ENCODE peak calls at places on chromosomes 11 and 22, in seven cellular contexts. S is Peyer's patch; K is hypothalamus; O is mucosa of descending colon; U is C1 segment of cervical spinal cord; T is stimulated activated CD8-positive, alpha-beta memory T cell treated with anti-CD3 and anti-CD28 coated beads, Interleukin-2, amount 100 ng/mL, for 48 hours; R is NCI-H2171 treated with DMSO at 0.1 percent for 48 hours. G is an unnamed sample.

GRCh38 chr11:2995893-2996554 is 3.9 kb upstream of the NAP1L4 start:
- DNase-seq in S (no peak), K (no peak), O (no peak), U (no peak), T (no peak), R (no peak), G (peak)

GRCh38 chr22:49960967-49961600 is 512 bp downstream of the PIM3 start:
- DNase-seq in S (peak), K (no peak), O (peak), U (peak), T (no peak), R (no peak), G (peak)

GRCh38 chr11:35420371-35420770 is 1.0 kb upstream of the SLC1A2 start:
- DNase-seq in S (no peak), K (no peak), O (no peak), U (no peak), T (no peak), R (no peak), G (no peak)

GRCh38 chr11:121112498-121113455 is 11.7 kb downstream of the TECTA start:
- DNase-seq in S (peak), K (peak), O (no peak), U (peak), T (peak), R (peak), G (no peak)

GRCh38 chr22:27492566-27493201 is 308.9 kb downstream of the MN1 start:
- DNase-seq in S (no peak), K (no peak), O (no peak), U (no peak), T (no peak), R (no peak), G (no peak)

GRCh38 chr11:113048820-113049555 is 87.8 kb downstream of the NCAM1 start:
- DNase-seq in S (no peak), K (no peak), O (no peak), U (no peak), T (no peak), R (no peak), G (no peak)

GRCh38 chr11:9039194-9039593 is 35.4 kb upstream of the NRIP3 start:
- DNase-seq in S (no peak), K (no peak), O (no peak), U (no peak), T (no peak), R (no peak), G (no peak)

GRCh38 chr11:120215634-120216033 is 4.8 kb downstream of the OAF start:
- DNase-seq in S (no peak), K (no peak), O (peak), U (no peak), T (no peak), R (no peak), G (no peak)

GRCh38 chr11:68741536-68741935 is 9.8 kb downstream of the TESMIN start:
- DNase-seq in S (no peak), K (no peak), O (no peak), U (no peak), T (no peak), R (no peak), G (no peak)

GRCh38 chr22:27041745-27042144 is 384.4 kb downstream of the MIAT start:
- DNase-seq in S (no peak), K (no peak), O (no peak), U (no peak), T (no peak), R (no peak), G (no peak)

GRCh38 chr11:92130432-92130831 is 94.2 kb upstream of the FAT3 start:
- DNase-seq in S (no peak), K (no peak), O (no peak), U (no peak), T (no peak), R (no peak), G (no peak)

GRCh38 chr11:73140213-73141030 is 1.7 kb downstream of the FCHSD2 start:
- DNase-seq in S (no peak), K (peak), O (no peak), U (no peak), T (no peak), R (no peak), G (no peak)

GRCh38 chr22:29312218-29313125 is 3.0 kb downstream of the RASL10A start:
- DNase-seq in S (no peak), K (no peak), O (peak), U (no peak), T (no peak), R (no peak), G (no peak)

GRCh38 chr22:30228509-30229359 is 17.8 kb downstream of the LIF start:
- DNase-seq in S (no peak), K (no peak), O (no peak), U (no peak), T (no peak), R (no peak), G (no peak)

GRCh38 chr11:125343732-125344131 is 152.3 kb downstream of the FEZ1 start:
- DNase-seq in S (no peak), K (no peak), O (no peak), U (no peak), T (no peak), R (no peak), G (no peak)

GRCh38 chr11:70544774-70545625 is 146.7 kb downstream of the CTTN start:
- DNase-seq in S (no peak), K (peak), O (no peak), U (no peak), T (no peak), R (no peak), G (no peak)

GRCh38 chr11:44243086-44243485 is 66.9 kb downstream of the ALX4 start:
- DNase-seq in S (no peak), K (no peak), O (no peak), U (no peak), T (no peak), R (no peak), G (no peak)

GRCh38 chr11:125224391-125225015 is 60.0 kb downstream of the PKNOX2 start:
- DNase-seq in S (peak), K (no peak), O (no peak), U (no peak), T (no peak), R (no peak), G (no peak)

GRCh38 chr11:72045849-72046248 is 34.5 kb downstream of the NUMA1 start:
- DNase-seq in S (no peak), K (peak), O (no peak), U (no peak), T (no peak), R (no peak), G (no peak)

GRCh38 chr11:27571151-27571840 is 64.7 kb upstream of the LIN7C start:
- DNase-seq in S (no peak), K (no peak), O (no peak), U (no peak), T (no peak), R (no peak), G (no peak)

GRCh38 chr22:19488884-19489843 is 9.4 kb downstream of the CDC45 start:
- DNase-seq in S (no peak), K (no peak), O (no peak), U (no peak), T (no peak), R (peak), G (no peak)

GRCh38 chr22:47021371-47022074 is 259.1 kb downstream of the TBC1D22A start:
- DNase-seq in S (peak), K (no peak), O (no peak), U (no peak), T (no peak), R (no peak), G (no peak)

GRCh38 chr11:89521294-89521693 is 30.1 kb upstream of the NOX4 start:
- DNase-seq in S (no peak), K (no peak), O (no peak), U (no peak), T (no peak), R (no peak), G (no peak)

GRCh38 chr11:121550247-121551132 is 97.7 kb upstream of the SORL1-AS1 start:
- DNase-seq in S (no peak), K (no peak), O (no peak), U (no peak), T (no peak), R (no peak), G (no peak)

GRCh38 chr11:31966846-31967245 is 124.0 kb upstream of the RCN1 start:
- DNase-seq in S (no peak), K (no peak), O (no peak), U (no peak), T (no peak), R (no peak), G (no peak)

G was measured in cardiac septum.